ENCODE peak calls at places on chromosomes 7 and 10, in eight cellular contexts. F is HFF-Myc, E is body of pancreas, I is colonic mucosa, Y is lung, R is left lung, O is cardiac fibroblast, P is ovary. M is an unnamed sample.

GRCh38 chr10:30415613-30416012 is 18.4 kb upstream of the MAP3K8 start:
- DNase-seq in F (no peak), E (no peak), I (no peak), Y (no peak), R (no peak), O (no peak), P (no peak), M (no peak)

GRCh38 chr10:51020175-51020574 is 54.1 kb upstream of the PRKG1 start:
- DNase-seq in F (no peak), E (no peak), I (no peak), Y (no peak), R (no peak), O (no peak), P (no peak), M (no peak)

GRCh38 chr7:43758861-43759683 is 592 bp downstream of the BLVRA start:
- DNase-seq in F (no peak), E (peak), I (peak), Y (no peak), R (no peak), O (peak), P (peak), M (peak)

GRCh38 chr10:78443900-78444571 is 410.4 kb downstream of the RPS24 start:
- DNase-seq in F (no peak), E (no peak), I (no peak), Y (no peak), R (no peak), O (no peak), P (no peak), M (no peak)

GRCh38 chr7:50508471-50508943 is 56.7 kb downstream of the DDC start:
- DNase-seq in F (peak), E (no peak), I (no peak), Y (no peak), R (no peak), O (no peak), P (no peak), M (no peak)

GRCh38 chr7:32958046-32959025 is 1.1 kb downstream of the FKBP9 start:
- DNase-seq in F (no peak), E (peak), I (peak), Y (no peak), R (peak), O (peak), P (peak), M (peak)

GRCh38 chr10:105354010-105354409 is 712.9 kb downstream of the SORCS3 start:
- DNase-seq in F (no peak), E (no peak), I (peak), Y (no peak), R (no peak), O (no peak), P (no peak), M (no peak)

GRCh38 chr10:655184-655583 is 34.3 kb downstream of the DIP2C start:
- DNase-seq in F (no peak), E (no peak), I (no peak), Y (no peak), R (no peak), O (no peak), P (no peak), M (no peak)

GRCh38 chr7:1624999-1625927 is 44.8 kb upstream of the ELFN1 start:
- DNase-seq in F (no peak), E (no peak), I (no peak), Y (no peak), R (no peak), O (no peak), P (no peak), M (no peak)

GRCh38 chr7:121451367-121452073 is 55.4 kb upstream of the FAM3C start:
- DNase-seq in F (no peak), E (no peak), I (no peak), Y (no peak), R (no peak), O (no peak), P (no peak), M (peak)

GRCh38 chr10:71259815-71260501 is 47.6 kb downstream of the UNC5B start:
- DNase-seq in F (no peak), E (no peak), I (peak), Y (no peak), R (peak), O (peak), P (peak), M (no peak)

GRCh38 chr10:71262027-71262426 is 49.7 kb downstream of the UNC5B start:
- DNase-seq in F (no peak), E (no peak), I (no peak), Y (no peak), R (no peak), O (no peak), P (no peak), M (no peak)

GRCh38 chr10:71259282-71259681 is 46.9 kb downstream of the UNC5B start:
- DNase-seq in F (no peak), E (no peak), I (no peak), Y (no peak), R (no peak), O (no peak), P (no peak), M (no peak)

GRCh38 chr10:71262817-71263216 is 50.4 kb downstream of the UNC5B start:
- DNase-seq in F (no peak), E (no peak), I (no peak), Y (no peak), R (no peak), O (no peak), P (no peak), M (no peak)

GRCh38 chr10:71260622-71261325 is 48.4 kb downstream of the UNC5B start:
- DNase-seq in F (no peak), E (no peak), I (no peak), Y (no peak), R (peak), O (peak), P (peak), M (peak)
- TF ChIP-seq CTCF in F (no peak), E (no peak), I (no peak), Y (no peak), R (no peak), O (peak), P (no peak), M (peak)

GRCh38 chr7:141074997-141075396 is 1.1 kb downstream of the TMEM178B start:
- DNase-seq in F (no peak), E (no peak), I (no peak), Y (no peak), R (no peak), O (no peak), P (no peak), M (no peak)

GRCh38 chr7:141072548-141073172 is 1.2 kb upstream of the TMEM178B start:
- DNase-seq in F (no peak), E (peak), I (no peak), Y (no peak), R (no peak), O (peak), P (peak), M (peak)

GRCh38 chr7:141073173-141073640 is 657 bp upstream of the TMEM178B start:
- DNase-seq in F (no peak), E (peak), I (no peak), Y (no peak), R (no peak), O (peak), P (no peak), M (peak)

GRCh38 chr7:141074162-141074989 is 512 bp downstream of the TMEM178B start:
- DNase-seq in F (no peak), E (peak), I (no peak), Y (no peak), R (no peak), O (peak), P (no peak), M (no peak)

GRCh38 chr7:141073641-141074161 is at the start of gene TMEM178B:
- DNase-seq in F (no peak), E (peak), I (no peak), Y (no peak), R (no peak), O (no peak), P (no peak), M (no peak)
- H3K4me3 ChIP-seq in F (peak), E (peak), I (peak), Y (peak), R (peak), O (peak), P (peak), M (peak)

GRCh38 chr7:70036695-70037094 is 438.4 kb downstream of the AUTS2 start:
- DNase-seq in F (no peak), E (no peak), I (no peak), Y (no peak), R (no peak), O (no peak), P (no peak), M (no peak)
- TF ChIP-seq CTCF in F (no peak), E (no peak), I (no peak), Y (no peak), R (no peak), O (no peak), P (no peak), M (no peak)

DNA sequence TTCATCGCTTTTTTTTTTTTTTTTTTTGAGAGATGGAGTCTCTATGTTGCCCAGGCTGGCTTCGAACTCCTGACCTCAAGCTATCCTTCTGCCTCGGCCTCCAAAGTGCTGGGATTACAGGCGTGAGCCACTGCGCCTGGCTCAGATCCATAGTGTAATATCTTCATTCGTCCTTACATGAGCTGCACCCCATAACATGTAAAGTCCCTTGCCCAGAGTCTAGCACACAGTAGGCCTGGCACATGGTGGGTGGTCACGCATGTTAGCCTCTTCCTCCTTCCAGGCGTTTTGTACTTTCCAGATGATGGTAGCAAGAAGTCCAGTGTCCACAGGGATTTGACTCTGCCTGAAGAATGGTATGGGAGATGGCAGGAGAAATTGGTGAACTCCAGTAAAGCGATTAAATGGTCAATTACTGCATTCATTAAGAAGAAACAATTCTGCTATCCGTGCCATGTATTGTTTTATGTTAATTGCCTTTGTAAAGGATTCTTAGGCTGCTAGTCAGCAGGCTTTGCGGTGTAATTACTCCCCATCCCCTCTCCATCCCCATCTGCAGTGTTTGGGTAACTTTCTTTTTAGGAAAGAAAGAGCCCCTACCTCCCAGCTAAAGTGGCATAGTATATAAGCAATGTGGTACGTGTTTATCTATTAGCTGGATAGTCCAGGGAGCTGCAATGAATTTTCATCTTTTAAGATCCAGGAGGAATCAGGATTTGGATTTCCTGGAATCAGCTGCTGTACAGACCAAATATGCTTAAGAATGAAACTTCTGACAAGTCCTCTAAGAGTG is 1.2 kb downstream of the TPST1 start:
- DNase-seq in F (no peak), E (no peak), I (no peak), Y (no peak), R (no peak), O (peak), P (no peak), M (no peak)
- H3K4me3 ChIP-seq in F (peak), E (no peak), I (peak), Y (peak), R (peak), O (peak), P (peak), M (peak)

DNA sequence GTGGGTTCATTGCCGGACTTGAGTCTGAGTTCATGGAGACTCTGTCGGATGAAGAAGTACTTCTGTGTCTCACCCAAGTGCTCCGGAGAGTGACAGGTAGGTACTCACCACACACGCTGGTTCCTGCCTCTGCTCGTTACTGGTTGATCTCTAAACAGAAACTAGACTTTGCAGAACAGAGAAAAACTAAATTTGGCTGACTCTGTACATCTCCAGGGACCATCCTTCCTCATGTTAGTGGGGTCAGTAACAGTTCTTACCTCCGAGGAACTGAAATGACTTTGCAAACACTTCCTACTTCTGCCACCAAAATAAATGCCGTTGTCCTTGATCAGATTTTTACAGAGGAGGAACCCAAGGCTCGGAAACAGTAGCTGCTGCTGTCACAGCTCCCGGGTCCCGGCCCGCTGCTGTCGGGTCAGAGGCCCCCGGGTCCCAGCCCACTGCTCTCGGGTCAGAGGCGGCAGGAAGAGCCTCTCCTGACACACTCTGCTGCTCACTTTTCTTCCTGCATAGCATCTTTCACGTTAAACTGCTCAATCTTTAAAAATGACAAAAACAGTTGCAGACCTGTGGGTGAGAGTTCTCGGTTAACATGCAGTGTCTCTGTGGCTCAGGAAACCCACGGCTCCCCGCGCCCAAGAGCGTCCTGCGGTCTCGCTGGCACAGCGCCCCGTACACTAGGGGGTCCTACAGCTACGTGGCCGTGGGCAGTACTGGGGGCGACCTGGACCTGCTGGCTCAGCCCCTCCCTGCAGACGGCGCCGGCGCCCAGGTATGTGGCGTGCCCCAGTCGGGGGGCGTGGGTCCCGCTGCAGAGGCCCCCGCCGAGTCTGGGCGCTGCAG is 4.8 kb upstream of the MTG1 start:
- DNase-seq in F (no peak), E (peak), I (no peak), Y (no peak), R (no peak), O (no peak), P (no peak), M (no peak)
- TF ChIP-seq CTCF in F (no peak), E (no peak), I (no peak), Y (no peak), R (no peak), O (no peak), P (no peak), M (no peak)

GRCh38 chr7:22726345-22726848 is 603 bp upstream of the IL6 start:
- DNase-seq in F (peak), E (peak), I (no peak), Y (peak), R (peak), O (peak), P (peak), M (peak)
- H3K4me3 ChIP-seq in F (peak), E (no peak), I (no peak), Y (no peak), R (no peak), O (no peak), P (peak), M (peak)

GRCh38 chr7:115679976-115680375 is 350.6 kb downstream of the TFEC start:
- DNase-seq in F (no peak), E (peak), I (peak), Y (no peak), R (no peak), O (peak), P (no peak), M (peak)

GRCh38 chr7:115679423-115679822 is 351.1 kb downstream of the TFEC start:
- DNase-seq in F (no peak), E (no peak), I (no peak), Y (no peak), R (no peak), O (no peak), P (no peak), M (no peak)

GRCh38 chr7:115678049-115678982 is 352.2 kb downstream of the TFEC start:
- DNase-seq in F (peak), E (peak), I (peak), Y (no peak), R (no peak), O (peak), P (peak), M (peak)

GRCh38 chr7:115676707-115677106 is 353.9 kb downstream of the TFEC start:
- DNase-seq in F (no peak), E (no peak), I (no peak), Y (no peak), R (no peak), O (no peak), P (no peak), M (no peak)

DNA sequence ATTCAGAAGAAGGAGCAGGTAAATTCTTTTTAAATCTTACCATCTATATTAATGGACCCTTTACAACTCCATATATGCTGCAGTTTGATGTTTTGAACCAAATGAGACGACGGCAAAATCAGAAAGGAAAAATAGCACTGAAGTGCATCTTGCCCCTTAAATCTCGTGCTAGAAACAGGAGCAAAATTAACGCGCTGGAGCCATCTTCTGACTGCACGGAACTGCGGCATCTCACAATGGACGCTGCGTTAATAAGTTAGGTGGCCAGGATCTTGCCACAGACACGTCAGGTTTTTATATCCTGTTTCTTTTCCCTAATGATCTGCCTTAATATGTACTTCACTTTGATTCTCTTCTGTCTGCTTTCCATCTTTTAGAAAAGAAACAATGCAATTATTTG is 354.5 kb downstream of the TFEC start:
- DNase-seq in F (no peak), E (no peak), I (no peak), Y (no peak), R (no peak), O (peak), P (peak), M (peak)
- TF ChIP-seq CTCF in F (peak), E (no peak), I (no peak), Y (no peak), R (no peak), O (no peak), P (no peak), M (peak)

GRCh38 chr7:53609185-53609584 is 573.8 kb downstream of the POM121L12 start:
- DNase-seq in F (no peak), E (no peak), I (no peak), Y (no peak), R (no peak), O (no peak), P (no peak), M (no peak)
- H3K4me3 ChIP-seq in F (no peak), E (no peak), I (no peak), Y (no peak), R (no peak), O (no peak), P (no peak), M (no peak)

GRCh38 chr10:7301039-7301768 is 109.6 kb downstream of the SFMBT2 start:
- DNase-seq in F (no peak), E (no peak), I (no peak), Y (no peak), R (no peak), O (no peak), P (no peak), M (peak)
- TF ChIP-seq CTCF in F (no peak), E (no peak), I (no peak), Y (no peak), R (no peak), O (no peak), P (no peak), M (peak)

M was measured in fibroblast of pulmonary artery.